ENCODE peak calls at places on chromosome 19, in ten cellular contexts. One of them, this sample, is unnamed. For H3K4me1 and H3K9me3, the result is how much of the 10 kb centered on the place peaks cover.

GRCh38 chr19:18955042-18955441 is 14.0 kb upstream of the HOMER3 start:
- DNase-seq in left lung: no peak
- DNase-seq in fibroblast of lung: no peak
- DNase-seq in DND-41: no peak
- DNase-seq in A673: no peak
- DNase-seq in uterus: no peak
- DNase-seq in right cardiac atrium: no peak
- DNase-seq in effector memory CD4-positive, alpha-beta T cell: no peak
- DNase-seq in aorta: no peak
- DNase-seq in body of pancreas: no peak
- DNase-seq in this sample: no peak

GRCh38 chr19:14048439-14049153 is 13.3 kb downstream of the PALM3 start:
- DNase-seq in left lung: peak
- DNase-seq in fibroblast of lung: no peak
- DNase-seq in DND-41: peak
- DNase-seq in A673: peak
- DNase-seq in uterus: no peak
- DNase-seq in right cardiac atrium: peak
- DNase-seq in effector memory CD4-positive, alpha-beta T cell: peak
- DNase-seq in aorta: peak
- DNase-seq in body of pancreas: peak
- DNase-seq in this sample: peak

GRCh38 chr19:15463865-15464371 is 426 bp downstream of the RASAL3 start:
- DNase-seq in left lung: peak
- DNase-seq in fibroblast of lung: no peak
- DNase-seq in DND-41: peak
- DNase-seq in A673: no peak
- DNase-seq in uterus: no peak
- DNase-seq in right cardiac atrium: no peak
- DNase-seq in effector memory CD4-positive, alpha-beta T cell: peak
- DNase-seq in aorta: peak
- DNase-seq in body of pancreas: no peak
- DNase-seq in this sample: peak

GRCh38 chr19:12872941-12873890 is 8.0 kb downstream of the DNASE2 start:
- DNase-seq in left lung: no peak
- DNase-seq in fibroblast of lung: peak
- DNase-seq in DND-41: peak
- DNase-seq in A673: peak
- DNase-seq in uterus: no peak
- DNase-seq in right cardiac atrium: peak
- DNase-seq in effector memory CD4-positive, alpha-beta T cell: peak
- DNase-seq in aorta: peak
- DNase-seq in body of pancreas: peak
- DNase-seq in this sample: peak

GRCh38 chr19:50427997-50428425 is 4.7 kb upstream of the MYBPC2 start:
- DNase-seq in left lung: peak
- DNase-seq in fibroblast of lung: peak
- DNase-seq in DND-41: no peak
- DNase-seq in A673: peak
- DNase-seq in uterus: peak
- DNase-seq in right cardiac atrium: peak
- DNase-seq in effector memory CD4-positive, alpha-beta T cell: no peak
- DNase-seq in aorta: peak
- DNase-seq in body of pancreas: peak
- DNase-seq in this sample: peak

GRCh38 chr19:19571387-19571786 is 33.3 kb downstream of the CILP2 start:
- DNase-seq in left lung: no peak
- DNase-seq in fibroblast of lung: no peak
- DNase-seq in DND-41: no peak
- DNase-seq in A673: no peak
- DNase-seq in uterus: no peak
- DNase-seq in right cardiac atrium: peak
- DNase-seq in effector memory CD4-positive, alpha-beta T cell: no peak
- DNase-seq in aorta: no peak
- DNase-seq in body of pancreas: no peak
- DNase-seq in this sample: no peak

GRCh38 chr19:18502633-18503294 is 19.1 kb downstream of the ELL start:
- DNase-seq in left lung: peak
- DNase-seq in fibroblast of lung: no peak
- DNase-seq in DND-41: no peak
- DNase-seq in A673: no peak
- DNase-seq in uterus: no peak
- DNase-seq in right cardiac atrium: peak
- DNase-seq in effector memory CD4-positive, alpha-beta T cell: no peak
- DNase-seq in aorta: peak
- DNase-seq in body of pancreas: peak
- DNase-seq in this sample: peak

GRCh38 chr19:48900477-48901452 is 653 bp downstream of the NUCB1 start:
- DNase-seq in left lung: no peak
- DNase-seq in fibroblast of lung: peak
- DNase-seq in DND-41: peak
- DNase-seq in A673: peak
- DNase-seq in uterus: no peak
- DNase-seq in right cardiac atrium: peak
- DNase-seq in effector memory CD4-positive, alpha-beta T cell: no peak
- DNase-seq in aorta: no peak
- DNase-seq in body of pancreas: no peak
- DNase-seq in this sample: no peak

GRCh38 chr19:14516048-14516534 is 2.1 kb downstream of the DNAJB1 start:
- DNase-seq in left lung: no peak
- DNase-seq in fibroblast of lung: no peak
- DNase-seq in DND-41: no peak
- DNase-seq in A673: no peak
- DNase-seq in uterus: no peak
- DNase-seq in right cardiac atrium: no peak
- DNase-seq in effector memory CD4-positive, alpha-beta T cell: no peak
- DNase-seq in aorta: no peak
- DNase-seq in body of pancreas: no peak
- DNase-seq in this sample: no peak

GRCh38 chr19:48645652-48646191 is at the start of gene CA11:
- DNase-seq in left lung: no peak
- DNase-seq in fibroblast of lung: no peak
- DNase-seq in DND-41: no peak
- DNase-seq in A673: peak
- DNase-seq in uterus: no peak
- DNase-seq in right cardiac atrium: peak
- DNase-seq in effector memory CD4-positive, alpha-beta T cell: no peak
- DNase-seq in aorta: no peak
- DNase-seq in body of pancreas: no peak
- DNase-seq in this sample: no peak

GRCh38 chr19:46951236-46951986 is 68.2 kb upstream of the NPAS1 start:
- DNase-seq in left lung: no peak
- DNase-seq in fibroblast of lung: peak
- DNase-seq in DND-41: no peak
- DNase-seq in A673: peak
- DNase-seq in uterus: no peak
- DNase-seq in right cardiac atrium: no peak
- DNase-seq in effector memory CD4-positive, alpha-beta T cell: no peak
- DNase-seq in aorta: no peak
- DNase-seq in body of pancreas: no peak
- DNase-seq in this sample: no peak

GRCh38 chr19:11138659-11139526 is 16.7 kb downstream of the SPC24 start:
- DNase-seq in left lung: peak
- DNase-seq in fibroblast of lung: peak
- DNase-seq in DND-41: no peak
- DNase-seq in A673: peak
- DNase-seq in uterus: peak
- DNase-seq in right cardiac atrium: peak
- DNase-seq in effector memory CD4-positive, alpha-beta T cell: no peak
- DNase-seq in aorta: peak
- DNase-seq in body of pancreas: peak
- DNase-seq in this sample: peak

GRCh38 chr19:16417660-16418596 is 53.8 kb downstream of the EPS15L1 start:
- DNase-seq in left lung: peak
- DNase-seq in fibroblast of lung: peak
- DNase-seq in DND-41: peak
- DNase-seq in A673: peak
- DNase-seq in uterus: peak
- DNase-seq in right cardiac atrium: peak
- DNase-seq in effector memory CD4-positive, alpha-beta T cell: peak
- DNase-seq in aorta: peak
- DNase-seq in body of pancreas: peak
- DNase-seq in this sample: peak

GRCh38 chr19:48419158-48419920 is 25.9 kb downstream of the GRIN2D start:
- DNase-seq in left lung: peak
- DNase-seq in fibroblast of lung: peak
- DNase-seq in DND-41: peak
- DNase-seq in A673: peak
- DNase-seq in uterus: peak
- DNase-seq in right cardiac atrium: peak
- DNase-seq in effector memory CD4-positive, alpha-beta T cell: peak
- DNase-seq in aorta: peak
- DNase-seq in body of pancreas: peak
- DNase-seq in this sample: no peak

GRCh38 chr19:45780448-45781281 is 1.6 kb downstream of the DMPK start:
- DNase-seq in left lung: no peak
- DNase-seq in fibroblast of lung: no peak
- DNase-seq in DND-41: no peak
- DNase-seq in A673: no peak
- DNase-seq in uterus: peak
- DNase-seq in right cardiac atrium: no peak
- DNase-seq in effector memory CD4-positive, alpha-beta T cell: no peak
- DNase-seq in aorta: peak
- DNase-seq in body of pancreas: no peak
- DNase-seq in this sample: no peak

GRCh38 chr19:41939861-41940442 is 11.7 kb upstream of the ERFL start:
- DNase-seq in left lung: peak
- DNase-seq in fibroblast of lung: no peak
- DNase-seq in DND-41: no peak
- DNase-seq in A673: peak
- DNase-seq in uterus: no peak
- DNase-seq in right cardiac atrium: no peak
- DNase-seq in effector memory CD4-positive, alpha-beta T cell: peak
- DNase-seq in aorta: no peak
- DNase-seq in body of pancreas: peak
- DNase-seq in this sample: peak

GRCh38 chr19:43316591-43317319 is 36.7 kb upstream of the CD177 start:
- DNase-seq in left lung: no peak
- DNase-seq in fibroblast of lung: peak
- DNase-seq in DND-41: no peak
- DNase-seq in A673: no peak
- DNase-seq in uterus: no peak
- DNase-seq in right cardiac atrium: no peak
- DNase-seq in effector memory CD4-positive, alpha-beta T cell: no peak
- DNase-seq in aorta: no peak
- DNase-seq in body of pancreas: peak
- DNase-seq in this sample: no peak

GRCh38 chr19:1473424-1473851 is 5.6 kb downstream of the C19orf25 start:
- DNase-seq in left lung: peak
- DNase-seq in fibroblast of lung: no peak
- DNase-seq in DND-41: no peak
- DNase-seq in A673: no peak
- DNase-seq in uterus: no peak
- DNase-seq in right cardiac atrium: peak
- DNase-seq in effector memory CD4-positive, alpha-beta T cell: no peak
- DNase-seq in aorta: no peak
- DNase-seq in body of pancreas: no peak
- DNase-seq in this sample: no peak
- H3K4me1 ChIP-seq in left lung: half or more
- H3K4me1 ChIP-seq in fibroblast of lung: under half
- H3K4me1 ChIP-seq in DND-41: under half
- H3K4me1 ChIP-seq in A673: under half
- H3K4me1 ChIP-seq in uterus: under half
- H3K4me1 ChIP-seq in right cardiac atrium: under half
- H3K4me1 ChIP-seq in effector memory CD4-positive, alpha-beta T cell: under half
- H3K4me1 ChIP-seq in aorta: under half
- H3K4me1 ChIP-seq in body of pancreas: half or more
- H3K4me1 ChIP-seq in this sample: under half

DNA sequence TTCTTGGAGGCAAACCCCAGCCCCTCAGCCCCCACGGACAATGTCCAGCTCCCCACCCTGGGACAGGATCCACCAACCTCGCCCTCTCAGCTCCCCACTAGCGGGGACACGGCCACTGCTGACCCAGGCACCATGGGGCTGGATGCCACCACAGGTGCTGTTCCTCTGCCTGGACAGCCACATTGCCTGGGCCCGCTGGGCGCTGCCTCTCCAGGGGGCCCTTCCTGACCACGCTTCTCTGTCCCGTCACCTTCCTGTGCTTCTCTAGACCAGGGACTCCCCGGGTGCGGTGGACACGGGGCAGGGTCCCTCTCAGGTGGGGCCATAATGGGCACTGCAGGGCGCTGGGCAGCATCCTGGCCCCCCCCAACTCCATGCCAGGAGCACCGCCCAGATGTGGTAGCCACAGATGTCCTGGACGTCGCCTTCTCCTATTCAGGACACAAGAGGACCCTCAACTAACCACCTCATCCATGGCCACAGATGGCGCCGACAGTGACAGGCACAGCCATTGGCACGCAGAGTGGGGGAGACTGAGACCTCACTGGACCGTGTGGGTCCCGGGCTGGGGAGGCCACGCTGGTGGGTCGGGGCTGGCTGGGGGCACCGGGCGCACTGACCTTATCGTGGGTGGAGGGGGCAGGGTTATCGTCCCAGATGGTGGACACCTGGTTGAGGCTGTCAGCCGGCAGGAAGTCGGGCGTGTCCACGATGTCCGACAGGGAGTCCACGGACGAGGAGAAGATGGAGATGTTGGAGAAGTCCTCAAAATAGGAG is 23.4 kb downstream of the GPX4 start:
- DNase-seq in left lung: no peak
- DNase-seq in fibroblast of lung: no peak
- DNase-seq in DND-41: no peak
- DNase-seq in A673: no peak
- DNase-seq in uterus: no peak
- DNase-seq in right cardiac atrium: peak
- DNase-seq in effector memory CD4-positive, alpha-beta T cell: no peak
- DNase-seq in aorta: no peak
- DNase-seq in body of pancreas: no peak
- DNase-seq in this sample: peak
- H3K27ac ChIP-seq in left lung: peak
- H3K27ac ChIP-seq in fibroblast of lung: peak
- H3K27ac ChIP-seq in DND-41: no peak
- H3K27ac ChIP-seq in A673: peak
- H3K27ac ChIP-seq in uterus: no peak
- H3K27ac ChIP-seq in right cardiac atrium: no peak
- H3K27ac ChIP-seq in effector memory CD4-positive, alpha-beta T cell: no peak
- H3K27ac ChIP-seq in aorta: no peak
- H3K27ac ChIP-seq in body of pancreas: no peak
- H3K27ac ChIP-seq in this sample: peak

GRCh38 chr19:36646746-36647145 is 19.9 kb downstream of the ZNF461 start:
- DNase-seq in left lung: no peak
- DNase-seq in fibroblast of lung: no peak
- DNase-seq in DND-41: no peak
- DNase-seq in A673: no peak
- DNase-seq in uterus: no peak
- DNase-seq in right cardiac atrium: no peak
- DNase-seq in effector memory CD4-positive, alpha-beta T cell: no peak
- DNase-seq in aorta: no peak
- DNase-seq in body of pancreas: no peak
- DNase-seq in this sample: no peak
- H3K9me3 ChIP-seq in left lung: half or more
- H3K9me3 ChIP-seq in fibroblast of lung: under half
- H3K9me3 ChIP-seq in DND-41: half or more
- H3K9me3 ChIP-seq in A673: half or more
- H3K9me3 ChIP-seq in uterus: under half
- H3K9me3 ChIP-seq in right cardiac atrium: under half
- H3K9me3 ChIP-seq in effector memory CD4-positive, alpha-beta T cell: under half
- H3K9me3 ChIP-seq in aorta: under half
- H3K9me3 ChIP-seq in body of pancreas: under half
- H3K9me3 ChIP-seq in this sample: half or more

GRCh38 chr19:54530866-54531265 is 28.2 kb downstream of the LAIR2 start:
- DNase-seq in left lung: no peak
- DNase-seq in fibroblast of lung: no peak
- DNase-seq in DND-41: no peak
- DNase-seq in A673: no peak
- DNase-seq in uterus: no peak
- DNase-seq in right cardiac atrium: no peak
- DNase-seq in effector memory CD4-positive, alpha-beta T cell: no peak
- DNase-seq in aorta: no peak
- DNase-seq in body of pancreas: no peak
- DNase-seq in this sample: no peak
- H3K4me1 ChIP-seq in left lung: under half
- H3K4me1 ChIP-seq in fibroblast of lung: under half
- H3K4me1 ChIP-seq in DND-41: under half
- H3K4me1 ChIP-seq in A673: under half
- H3K4me1 ChIP-seq in uterus: under half
- H3K4me1 ChIP-seq in right cardiac atrium: under half
- H3K4me1 ChIP-seq in effector memory CD4-positive, alpha-beta T cell: under half
- H3K4me1 ChIP-seq in aorta: under half
- H3K4me1 ChIP-seq in body of pancreas: under half
- H3K4me1 ChIP-seq in this sample: under half

This sample was measured in lower lobe of right lung.